ENCODE peak calls at places on chromosomes 6 and 20, in five cellular contexts. O is IMR-90; N is GM23338; J is CD8-positive, alpha-beta memory T cell; U is aorta. T is an unnamed sample.
A peak's percentile ranks its signal among the peaks of the same experiment; 100 is the strongest.

GRCh38 chr6:25179051-25179778 is 100.0 kb upstream of the CARMIL1 start:
- DNase-seq in J (no peak), N (no peak), O (peak; percentile 68), U (no peak), T (no peak)

GRCh38 chr6:166605752-166606151 is 19.3 kb upstream of the RAMACL start:
- DNase-seq in O (no peak), N (no peak), J (no peak), U (no peak), T (no peak)

GRCh38 chr6:43716099-43716498 is 28.5 kb upstream of the MRPS18A start:
- DNase-seq in O (no peak), U (peak; percentile 80), N (no peak), J (no peak), T (no peak)

GRCh38 chr6:141443668-141444067 is 689.1 kb upstream of the GJE1 start:
- DNase-seq in N (no peak), O (peak; percentile 17), U (no peak), J (no peak), T (no peak)

GRCh38 chr6:156102129-156102528 is 646.5 kb upstream of the NOX3 start:
- DNase-seq in O (peak; percentile 23), N (peak; percentile 51), J (no peak), U (no peak), T (no peak)

GRCh38 chr6:133895573-133896343 is 6.8 kb downstream of the TCF21 start:
- DNase-seq in J (no peak), O (no peak), N (peak; percentile 74), U (peak; percentile 47), T (no peak)

GRCh38 chr6:31272856-31273626 is 1.1 kb upstream of the HLA-C start:
- DNase-seq in J (peak; percentile 41), U (no peak), N (peak; percentile 8), O (no peak), T (no peak)

GRCh38 chr6:107534762-107535161 is 44.8 kb downstream of the SOBP start:
- DNase-seq in J (no peak), U (no peak), N (peak; percentile 56), O (no peak), T (no peak)

GRCh38 chr20:19742974-19743649 is 14.9 kb upstream of the RIN2 start:
- DNase-seq in J (no peak), U (no peak), N (no peak), O (no peak), T (no peak)

GRCh38 chr6:111772274-111772780 is 100.9 kb downstream of the FYN start:
- DNase-seq in O (no peak), U (no peak), J (no peak), N (no peak), T (no peak)

GRCh38 chr20:32702706-32703425 is 29.1 kb upstream of the C20orf203 start:
- DNase-seq in U (no peak), O (no peak), N (no peak), J (no peak), T (no peak)

GRCh38 chr20:50322703-50323131 is 132.1 kb downstream of the CEBPB start:
- DNase-seq in U (no peak), J (no peak), N (no peak), O (no peak), T (no peak)

GRCh38 chr20:45934046-45934586 is 367 bp upstream of the PCIF1 start:
- DNase-seq in U (peak; percentile 78), N (peak; percentile 77), J (no peak), O (peak; percentile 31), T (peak; percentile 81)

GRCh38 chr20:4546342-4546741 is 175.4 kb upstream of the PRND start:
- DNase-seq in U (no peak), J (no peak), N (peak; percentile 88), O (no peak), T (no peak)

GRCh38 chr6:14068133-14068532 is 49.4 kb upstream of the CD83 start:
- DNase-seq in U (no peak), J (no peak), O (peak; percentile 89), N (no peak), T (no peak)

GRCh38 chr6:165880721-165881120 is 217.7 kb upstream of the PDE10A start:
- DNase-seq in O (peak; percentile 71), J (no peak), U (no peak), N (no peak), T (no peak)

GRCh38 chr20:45470939-45471338 is 1.4 kb downstream of the WFDC2 start:
- DNase-seq in O (no peak), U (no peak), J (no peak), N (peak; percentile 44), T (no peak)

GRCh38 chr6:23002044-23002619 is 432.8 kb downstream of the HDGFL1 start:
- DNase-seq in J (no peak), N (peak; percentile 68), U (no peak), O (no peak), T (no peak)

GRCh38 chr6:39758905-39759605 is 33.1 kb upstream of the DAAM2 start:
- DNase-seq in U (no peak), N (no peak), J (no peak), O (no peak), T (no peak)

GRCh38 chr20:40506567-40506966 is 182.5 kb downstream of the MAFB start:
- DNase-seq in J (no peak), O (peak; percentile 80), N (no peak), U (peak; percentile 99), T (peak; percentile 97)

GRCh38 chr6:17473554-17473953 is 80.2 kb downstream of the CAP2 start:
- DNase-seq in O (no peak), N (no peak), J (no peak), U (no peak), T (no peak)

GRCh38 chr20:22379472-22379871 is 204.9 kb downstream of the FOXA2 start:
- DNase-seq in J (no peak), O (no peak), N (no peak), U (no peak), T (no peak)

GRCh38 chr20:1107176-1107575 is 11.2 kb upstream of the PSMF1 start:
- DNase-seq in N (no peak), U (no peak), J (no peak), O (no peak), T (no peak)

GRCh38 chr20:47348539-47349142 is 7.9 kb downstream of the ZMYND8 start:
- DNase-seq in N (no peak), O (no peak), U (no peak), J (no peak), T (no peak)

GRCh38 chr6:113654396-113654795 is 202.7 kb upstream of the MARCKS start:
- DNase-seq in O (peak; percentile 30), J (no peak), U (peak; percentile 95), N (no peak), T (peak; percentile 89)

GRCh38 chr6:6890400-6890858 is 217.3 kb upstream of the RREB1 start:
- DNase-seq in O (no peak), N (peak; percentile 70), U (peak; percentile 67), J (no peak), T (no peak)

GRCh38 chr20:1891263-1892121 is 3.7 kb upstream of the SIRPA start:
- DNase-seq in O (no peak), J (no peak), N (no peak), U (no peak), T (no peak)

DNA sequence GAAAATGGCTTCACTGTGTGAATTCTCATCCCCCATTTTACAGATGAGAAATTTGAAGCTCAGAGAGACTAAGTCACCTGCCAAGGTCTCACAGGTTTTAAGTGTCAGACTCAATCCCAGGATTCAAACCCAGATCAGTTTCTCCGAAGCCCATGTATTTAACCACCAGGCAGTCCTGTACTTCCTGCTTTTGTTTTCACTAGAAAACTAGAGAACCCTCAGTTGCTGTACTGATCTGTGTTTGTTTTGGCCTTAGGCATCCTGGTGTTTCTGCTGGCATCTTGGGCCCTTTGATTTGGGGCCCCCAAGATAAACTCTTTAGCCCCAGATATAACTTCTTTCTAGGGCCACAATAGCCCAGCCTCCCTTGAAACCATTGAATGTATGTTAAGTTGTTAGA is 36.5 kb downstream of the PPP1R16B start:
- DNase-seq in O (no peak), N (no peak), U (no peak), J (no peak), T (no peak)
- H3K4me1 ChIP-seq in O (no peaks in the 10 kb centered on the region), N (peaks cover 10% of the 10 kb centered on the region), U (no peaks in the 10 kb centered on the region), J (peaks cover 69% of the 10 kb centered on the region), T (peaks cover 8% of the 10 kb centered on the region)

GRCh38 chr20:52895662-52896061 is 76.5 kb upstream of the TSHZ2 start:
- DNase-seq in N (no peak), J (no peak), U (no peak), O (no peak), T (no peak)

GRCh38 chr20:52893498-52893897 is 78.7 kb upstream of the TSHZ2 start:
- DNase-seq in N (no peak), J (no peak), O (no peak), U (no peak), T (no peak)

GRCh38 chr20:52892023-52892422 is 80.1 kb upstream of the TSHZ2 start:
- DNase-seq in U (no peak), J (no peak), O (no peak), N (no peak), T (no peak)

GRCh38 chr20:52899221-52899620 is 72.9 kb upstream of the TSHZ2 start:
- DNase-seq in N (no peak), O (no peak), J (no peak), U (no peak), T (no peak)

DNA sequence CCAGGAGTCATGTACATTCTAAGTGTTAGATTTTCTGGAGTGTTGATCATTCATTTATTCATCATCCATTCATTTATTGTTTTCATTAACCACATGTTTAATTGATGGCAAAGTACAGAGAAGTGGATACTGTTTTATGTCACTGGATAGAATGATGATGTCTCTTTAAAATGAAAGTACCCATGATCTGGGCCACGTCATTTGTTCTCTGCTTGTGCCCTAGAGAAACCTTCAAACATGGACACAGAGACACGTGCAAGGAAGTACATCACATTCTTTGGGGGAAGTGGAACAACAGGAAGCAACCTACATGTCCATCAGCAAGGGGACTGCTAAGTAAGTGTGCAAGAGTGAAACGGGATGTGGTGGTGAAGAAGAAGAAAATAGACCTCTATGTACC is 75.8 kb upstream of the TSHZ2 start:
- DNase-seq in U (no peak), O (no peak), J (no peak), N (no peak), T (no peak)
- H3K4me1 ChIP-seq in U (no peaks in the 10 kb centered on the region), O (no peaks in the 10 kb centered on the region), J (no peaks in the 10 kb centered on the region), N (no peaks in the 10 kb centered on the region), T (no peaks in the 10 kb centered on the region)

GRCh38 chr6:127635091-127635490 is 58.1 kb downstream of the C6orf58 start:
- DNase-seq in O (no peak), U (no peak), J (no peak), N (no peak), T (no peak)

GRCh38 chr6:127641905-127642304 is 64.9 kb downstream of the C6orf58 start:
- DNase-seq in N (peak; percentile 81), U (no peak), J (no peak), O (peak; percentile 36), T (no peak)

GRCh38 chr6:127634178-127634577 is 57.2 kb downstream of the C6orf58 start:
- DNase-seq in N (no peak), U (no peak), O (no peak), J (no peak), T (no peak)

GRCh38 chr6:127637830-127638229 is 60.9 kb downstream of the C6orf58 start:
- DNase-seq in N (no peak), O (no peak), J (no peak), U (no peak), T (no peak)
- H3K4me1 ChIP-seq in N (no peaks in the 10 kb centered on the region), O (no peaks in the 10 kb centered on the region), J (no peaks in the 10 kb centered on the region), U (no peaks in the 10 kb centered on the region), T (no peaks in the 10 kb centered on the region)

DNA sequence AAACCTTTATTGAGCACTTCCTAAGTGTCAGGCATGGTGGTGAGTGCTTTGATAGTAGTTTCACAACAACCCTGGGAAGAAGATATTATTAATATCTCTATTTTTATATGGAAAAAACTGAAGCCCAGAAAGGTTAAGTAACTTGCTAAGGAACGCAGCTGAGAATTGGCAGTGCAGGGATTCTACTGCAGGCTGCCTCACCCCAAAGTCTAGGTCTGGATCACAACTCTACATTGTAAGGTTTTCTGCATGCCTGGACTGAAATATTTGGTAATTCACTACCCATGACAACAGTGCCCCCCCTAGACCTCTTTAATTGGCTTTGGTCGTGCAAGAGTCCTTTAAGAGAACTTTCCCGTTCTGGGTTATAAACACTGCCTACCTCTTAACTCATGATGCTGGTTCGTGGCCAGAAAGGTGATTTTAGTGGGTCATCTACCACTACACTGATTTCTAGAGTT is 67.1 kb upstream of the KCNQ5 start:
- DNase-seq in J (no peak), O (peak; percentile 17), N (no peak), U (no peak), T (no peak)
- H3K4me1 ChIP-seq in J (no peaks in the 10 kb centered on the region), O (peaks cover 6% of the 10 kb centered on the region), N (peaks cover 49% of the 10 kb centered on the region), U (no peaks in the 10 kb centered on the region), T (no peaks in the 10 kb centered on the region)